ENCODE peak calls at places on chromosome 14, in four cellular contexts. One of them, this sample, is unnamed.

GRCh38 chr14:55073856-55074255 is 22.4 kb downstream of the MAPK1IP1L start:
- DNase-seq in HCT116: no peak
- DNase-seq in K562: no peak
- DNase-seq in HepG2: no peak
- DNase-seq in this sample: no peak

GRCh38 chr14:95482967-95483842 is 33.2 kb downstream of the SYNE3 start:
- DNase-seq in HCT116: peak; percentile 46
- DNase-seq in K562: peak; percentile 16
- DNase-seq in HepG2: peak; percentile 49
- DNase-seq in this sample: no peak

GRCh38 chr14:101018561-101019290 is 115.2 kb upstream of the RTL1 start:
- DNase-seq in HCT116: no peak
- DNase-seq in K562: no peak
- DNase-seq in HepG2: no peak
- DNase-seq in this sample: no peak

GRCh38 chr14:95503365-95504134 is 12.9 kb downstream of the SYNE3 start:
- DNase-seq in HCT116: no peak
- DNase-seq in K562: no peak
- DNase-seq in HepG2: no peak
- DNase-seq in this sample: no peak

GRCh38 chr14:95335071-95335470 is 15.4 kb upstream of the CLMN start:
- DNase-seq in HCT116: no peak
- DNase-seq in K562: no peak
- DNase-seq in HepG2: no peak
- DNase-seq in this sample: no peak

GRCh38 chr14:20331048-20331613 is 1.9 kb downstream of the CCNB1IP1 start:
- DNase-seq in HCT116: no peak
- DNase-seq in K562: no peak
- DNase-seq in HepG2: peak; percentile 23
- DNase-seq in this sample: no peak

GRCh38 chr14:104550849-104551728 is 28.5 kb upstream of the C14orf180 start:
- DNase-seq in HCT116: no peak
- DNase-seq in K562: no peak
- DNase-seq in HepG2: no peak
- DNase-seq in this sample: no peak

GRCh38 chr14:52546318-52546670 is 6.0 kb downstream of the TXNDC16 start:
- DNase-seq in HCT116: no peak
- DNase-seq in K562: no peak
- DNase-seq in HepG2: no peak
- DNase-seq in this sample: no peak

GRCh38 chr14:87869619-87870583 is 123.1 kb downstream of the GALC start:
- DNase-seq in HCT116: no peak
- DNase-seq in K562: no peak
- DNase-seq in HepG2: no peak
- DNase-seq in this sample: no peak

GRCh38 chr14:23365353-23366162 is 586 bp upstream of the EFS start:
- DNase-seq in HCT116: no peak
- DNase-seq in K562: no peak
- DNase-seq in HepG2: no peak
- DNase-seq in this sample: no peak

GRCh38 chr14:80940146-80940545 is 1.4 kb downstream of the CEP128 start:
- DNase-seq in HCT116: no peak
- DNase-seq in K562: no peak
- DNase-seq in HepG2: no peak
- DNase-seq in this sample: no peak

GRCh38 chr14:48974994-48975393 is 611.2 kb downstream of the RPS29 start:
- DNase-seq in HCT116: no peak
- DNase-seq in K562: no peak
- DNase-seq in HepG2: no peak
- DNase-seq in this sample: no peak

GRCh38 chr14:99055019-99055418 is 217.0 kb downstream of the BCL11B start:
- DNase-seq in HCT116: no peak
- DNase-seq in K562: no peak
- DNase-seq in HepG2: no peak
- DNase-seq in this sample: no peak

GRCh38 chr14:92956961-92957360 is 34.0 kb downstream of the CHGA start:
- DNase-seq in HCT116: no peak
- DNase-seq in K562: no peak
- DNase-seq in HepG2: no peak
- DNase-seq in this sample: no peak

GRCh38 chr14:106067935-106068334 is 541.6 kb downstream of the TMEM121 start:
- DNase-seq in HCT116: no peak
- DNase-seq in K562: no peak
- DNase-seq in HepG2: no peak
- DNase-seq in this sample: no peak

GRCh38 chr14:60862283-60862682 is 118.6 kb downstream of the TRMT5 start:
- DNase-seq in HCT116: no peak
- DNase-seq in K562: no peak
- DNase-seq in HepG2: no peak
- DNase-seq in this sample: no peak

GRCh38 chr14:54730156-54730961 is 163.4 kb downstream of the SAMD4A start:
- DNase-seq in HCT116: no peak
- DNase-seq in K562: no peak
- DNase-seq in HepG2: no peak
- DNase-seq in this sample: no peak

GRCh38 chr14:57326253-57326652 is 57.5 kb downstream of the AP5M1 start:
- DNase-seq in HCT116: no peak
- DNase-seq in K562: no peak
- DNase-seq in HepG2: no peak
- DNase-seq in this sample: no peak

GRCh38 chr14:60064491-60065072 is 27.1 kb upstream of the PCNX4 start:
- DNase-seq in HCT116: peak; percentile 12
- DNase-seq in K562: no peak
- DNase-seq in HepG2: peak; percentile 9
- DNase-seq in this sample: peak; percentile 15

GRCh38 chr14:18656627-18657026 is 55.7 kb downstream of the OR11H12 start:
- DNase-seq in HCT116: no peak
- DNase-seq in K562: no peak
- DNase-seq in HepG2: no peak
- DNase-seq in this sample: no peak

GRCh38 chr14:73424453-73424852 is 33.9 kb downstream of the NUMB start:
- DNase-seq in HCT116: no peak
- DNase-seq in K562: no peak
- DNase-seq in HepG2: no peak
- DNase-seq in this sample: peak; percentile 5

GRCh38 chr14:100529561-100530031 is 57.6 kb downstream of the BEGAIN start:
- DNase-seq in HCT116: no peak
- DNase-seq in K562: no peak
- DNase-seq in HepG2: no peak
- DNase-seq in this sample: no peak

GRCh38 chr14:93044116-93044515 is 71.6 kb downstream of the ITPK1 start:
- DNase-seq in HCT116: peak; percentile 15
- DNase-seq in K562: no peak
- DNase-seq in HepG2: no peak
- DNase-seq in this sample: no peak

GRCh38 chr14:31992051-31992450 is 85.1 kb upstream of the ARHGAP5 start:
- DNase-seq in HCT116: no peak
- DNase-seq in K562: no peak
- DNase-seq in HepG2: no peak
- DNase-seq in this sample: no peak

GRCh38 chr14:99035712-99036593 is 236.0 kb downstream of the BCL11B start:
- DNase-seq in HCT116: peak; percentile 19
- DNase-seq in K562: no peak
- DNase-seq in HepG2: peak; percentile 10
- DNase-seq in this sample: no peak

GRCh38 chr14:90815567-90815816 is 738 bp downstream of the TTC7B start:
- DNase-seq in HCT116: no peak
- DNase-seq in K562: no peak
- DNase-seq in HepG2: no peak
- DNase-seq in this sample: no peak
- TF ChIP-seq REST in HCT116: no peak
- TF ChIP-seq REST in K562: no peak
- TF ChIP-seq REST in HepG2: no peak
- TF ChIP-seq REST in this sample: no peak

DNA sequence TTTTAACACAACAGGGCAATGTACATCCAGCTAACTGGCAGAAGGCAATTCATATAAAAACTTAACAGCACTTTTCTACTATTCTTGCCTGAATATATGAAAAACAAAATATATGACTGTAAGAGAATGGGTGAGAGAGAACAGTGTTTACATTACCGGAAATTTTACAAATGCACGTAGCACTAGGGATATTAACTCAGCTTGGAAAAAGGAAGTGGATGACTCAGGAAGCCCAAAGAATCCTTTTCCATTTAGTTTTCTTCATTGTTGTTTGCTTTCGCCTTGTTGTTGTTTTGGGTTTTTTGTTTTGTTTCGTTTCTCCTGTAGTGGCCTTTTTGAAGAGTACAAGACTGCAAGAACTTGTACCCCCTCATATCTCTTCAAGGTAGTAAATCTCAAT is 295.5 kb downstream of the EGLN3 start:
- DNase-seq in HCT116: no peak
- DNase-seq in K562: no peak
- DNase-seq in HepG2: no peak
- DNase-seq in this sample: no peak
- TF ChIP-seq TCF7L2 in HCT116: no peak
- TF ChIP-seq TCF7L2 in K562: no peak
- TF ChIP-seq TCF7L2 in HepG2: no peak
- TF ChIP-seq TCF7L2 in this sample: no peak

GRCh38 chr14:102982852-102983470 is 60.5 kb downstream of the AMN start:
- DNase-seq in HCT116: no peak
- DNase-seq in K562: no peak
- DNase-seq in HepG2: no peak
- DNase-seq in this sample: no peak
- TF ChIP-seq CTCF in HCT116: no peak
- TF ChIP-seq CTCF in K562: no peak
- TF ChIP-seq CTCF in HepG2: peak; percentile 23
- TF ChIP-seq CTCF in this sample: no peak

GRCh38 chr14:77707724-77708408 is at the start of the genes ALKBH1 and SLIRP:
- DNase-seq in HCT116: peak; percentile 59
- DNase-seq in K562: peak; percentile 66
- DNase-seq in HepG2: peak; percentile 81
- DNase-seq in this sample: peak; percentile 36
- TF ChIP-seq REST in HCT116: no peak
- TF ChIP-seq REST in K562: no peak
- TF ChIP-seq REST in HepG2: no peak
- TF ChIP-seq REST in this sample: no peak

GRCh38 chr14:65637780-65638179 is 225.2 kb downstream of the FUT8 start:
- DNase-seq in HCT116: no peak
- DNase-seq in K562: no peak
- DNase-seq in HepG2: no peak
- DNase-seq in this sample: no peak
- TF ChIP-seq TCF7L2 in HCT116: no peak
- TF ChIP-seq TCF7L2 in K562: no peak
- TF ChIP-seq TCF7L2 in HepG2: no peak
- TF ChIP-seq TCF7L2 in this sample: no peak

DNA sequence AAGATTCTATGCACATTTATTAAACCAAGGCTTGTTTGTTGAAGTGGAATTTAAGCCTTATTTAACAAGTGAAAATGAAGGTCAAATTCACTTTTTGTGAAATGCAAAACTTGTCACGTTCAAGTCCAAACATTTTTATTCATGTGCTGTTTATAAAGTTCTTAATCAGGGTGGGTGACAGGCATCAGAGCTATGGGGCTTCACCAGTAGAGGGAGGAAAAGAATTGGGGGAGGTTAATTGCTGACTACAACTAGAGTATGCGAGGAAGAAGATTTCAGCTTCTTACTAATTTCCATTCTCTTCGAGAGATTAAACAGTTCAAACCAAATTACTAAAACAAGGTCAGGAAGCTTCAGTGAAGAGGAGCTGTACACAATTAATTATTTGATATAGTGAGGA is 9.7 kb downstream of the MOK start:
- DNase-seq in HCT116: no peak
- DNase-seq in K562: no peak
- DNase-seq in HepG2: no peak
- DNase-seq in this sample: no peak
- TF ChIP-seq CTCF in HCT116: peak; percentile 51
- TF ChIP-seq CTCF in K562: no peak
- TF ChIP-seq CTCF in HepG2: no peak
- TF ChIP-seq CTCF in this sample: no peak

DNA sequence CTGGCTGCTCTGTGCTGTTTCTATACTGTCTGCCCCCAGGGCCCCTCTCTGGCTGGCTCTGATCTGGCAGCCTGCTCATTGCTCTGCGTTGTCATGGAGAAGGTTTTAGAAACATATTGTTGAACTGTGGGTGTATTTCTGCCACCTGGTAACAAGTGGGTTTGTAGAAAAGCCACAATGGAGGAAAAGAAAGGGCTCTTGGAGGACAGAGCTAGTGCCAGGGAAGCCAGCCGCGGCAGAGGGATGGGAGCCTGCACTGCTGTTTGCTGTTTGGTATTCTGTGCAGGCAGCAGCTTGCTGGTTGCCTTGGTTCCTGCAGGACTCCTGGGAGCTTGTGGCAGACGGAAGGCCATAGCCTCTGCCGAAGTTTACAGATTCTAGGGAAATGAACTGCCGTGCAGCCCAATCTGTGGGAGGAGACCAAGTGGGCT is 15.1 kb downstream of the CCDC177 start:
- DNase-seq in HCT116: no peak
- DNase-seq in K562: no peak
- DNase-seq in HepG2: no peak
- DNase-seq in this sample: no peak
- TF ChIP-seq REST in HCT116: no peak
- TF ChIP-seq REST in K562: no peak
- TF ChIP-seq REST in HepG2: no peak
- TF ChIP-seq REST in this sample: no peak

GRCh38 chr14:68442828-68443460 is 349.9 kb downstream of the ZFP36L1 start:
- DNase-seq in HCT116: no peak
- DNase-seq in K562: no peak
- DNase-seq in HepG2: no peak
- DNase-seq in this sample: no peak

GRCh38 chr14:68441532-68441931 is 351.3 kb downstream of the ZFP36L1 start:
- DNase-seq in HCT116: no peak
- DNase-seq in K562: no peak
- DNase-seq in HepG2: no peak
- DNase-seq in this sample: no peak

GRCh38 chr14:68446243-68447040 is 346.4 kb downstream of the ZFP36L1 start:
- DNase-seq in HCT116: no peak
- DNase-seq in K562: peak; percentile 7
- DNase-seq in HepG2: no peak
- DNase-seq in this sample: no peak

GRCh38 chr14:68447581-68448281 is 345.1 kb downstream of the ZFP36L1 start:
- DNase-seq in HCT116: no peak
- DNase-seq in K562: no peak
- DNase-seq in HepG2: no peak
- DNase-seq in this sample: no peak

DNA sequence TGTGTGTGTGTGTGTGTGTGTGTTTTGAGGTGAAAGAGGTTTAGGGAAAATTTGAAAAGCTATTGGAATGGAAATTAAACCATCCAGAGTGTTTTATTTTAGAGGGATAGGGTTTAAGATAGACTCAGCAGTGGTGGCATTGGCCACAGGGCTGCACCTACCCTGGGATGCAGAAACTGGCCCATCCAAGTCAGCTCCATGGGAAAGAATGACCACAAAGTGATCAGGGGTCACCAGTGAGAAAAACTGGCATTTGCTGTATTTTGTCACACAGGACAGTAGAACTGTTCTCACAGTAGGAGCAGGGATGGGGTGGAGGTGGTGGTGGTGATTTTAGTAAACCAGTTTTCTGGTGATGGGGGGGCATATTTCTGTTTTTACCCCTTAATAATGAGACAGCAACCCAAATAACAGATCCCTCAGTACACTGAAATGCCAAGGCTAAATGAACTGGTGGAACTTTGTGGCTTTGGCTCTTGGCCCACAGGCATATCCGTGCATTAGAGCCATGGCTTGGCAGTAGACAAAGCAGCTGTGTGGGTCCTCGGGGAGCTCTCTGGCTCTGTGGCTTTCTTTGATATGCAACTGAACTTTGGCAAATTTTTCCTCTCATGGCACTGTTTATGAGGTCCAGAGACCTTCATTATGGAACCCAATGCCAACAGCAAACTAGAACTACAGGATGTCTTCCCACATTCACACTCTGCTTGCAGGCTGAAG is 348.3 kb downstream of the ZFP36L1 start:
- DNase-seq in HCT116: no peak
- DNase-seq in K562: no peak
- DNase-seq in HepG2: peak; percentile 20
- DNase-seq in this sample: no peak
- TF ChIP-seq TCF7L2 in HCT116: peak; percentile 42
- TF ChIP-seq TCF7L2 in K562: no peak
- TF ChIP-seq TCF7L2 in HepG2: no peak
- TF ChIP-seq TCF7L2 in this sample: no peak

This sample was measured in Panc1.